ENCODE peak calls at places on chromosomes 4 and X, in eight cellular contexts. X is ovary; V is heart right ventricle; F is CD8-positive, alpha-beta T cell; W is K562; K is psoas muscle; C is endothelial cell of umbilical vein; Y is hepatocyte. G is an unnamed sample.

GRCh38 chr4:20773144-20773997 is 73.1 kb downstream of the PACRGL start:
- DNase-seq in F (no peak), Y (peak; percentile 87), W (peak; percentile 49), C (peak; percentile 81), X (no peak), K (peak; percentile 12), V (no peak), G (peak; percentile 1)

GRCh38 chr4:36551697-36552214 is 270.3 kb downstream of the DTHD1 start:
- DNase-seq in W (no peak), C (no peak), V (no peak), K (no peak), X (no peak), F (no peak), Y (no peak), G (peak; percentile 67)

GRCh38 chr4:186570193-186570996 is 15.0 kb upstream of the MTNR1A start:
- DNase-seq in Y (peak; percentile 14), V (no peak), K (no peak), C (no peak), W (no peak), X (no peak), F (no peak), G (no peak)

GRCh38 chr4:152981278-152981677 is 45.2 kb downstream of the FHDC1 start:
- DNase-seq in X (no peak), K (no peak), V (no peak), F (no peak), Y (no peak), C (no peak), W (no peak), G (no peak)

GRCh38 chr4:87805971-87806370 is 6.6 kb downstream of the IBSP start:
- DNase-seq in X (no peak), F (no peak), C (no peak), V (no peak), Y (no peak), W (no peak), K (no peak), G (no peak)

GRCh38 chr4:42609051-42609450 is 47.9 kb downstream of the ATP8A1 start:
- DNase-seq in C (no peak), W (no peak), Y (no peak), X (no peak), K (no peak), F (no peak), V (no peak), G (no peak)

GRCh38 chr4:6739920-6740319 is 23.9 kb downstream of the BLOC1S4 start:
- DNase-seq in C (no peak), F (no peak), V (no peak), W (no peak), K (no peak), X (no peak), Y (no peak), G (no peak)

GRCh38 chr4:1212546-1213335 is 36.2 kb downstream of the CTBP1 start:
- DNase-seq in F (peak; percentile 12), V (peak; percentile 10), X (peak; percentile 38), W (no peak), Y (no peak), C (no peak), K (peak; percentile 9), G (no peak)

GRCh38 chrX:138034136-138034535 is 468.2 kb downstream of the ZIC3 start:
- DNase-seq in F (no peak), K (no peak), V (no peak), C (no peak), W (no peak), Y (no peak), X (no peak), G (no peak)

GRCh38 chr4:123924536-123924935 is 527.9 kb downstream of the SPRY1 start:
- DNase-seq in X (no peak), V (no peak), Y (no peak), C (peak; percentile 44), W (no peak), F (no peak), K (no peak), G (no peak)

GRCh38 chr4:123922847-123923246 is 526.3 kb downstream of the SPRY1 start:
- DNase-seq in F (no peak), V (no peak), C (peak; percentile 91), W (no peak), X (no peak), Y (no peak), K (no peak), G (no peak)

GRCh38 chr4:123921339-123921738 is 524.7 kb downstream of the SPRY1 start:
- DNase-seq in Y (no peak), W (no peak), C (no peak), F (no peak), X (no peak), K (no peak), V (no peak), G (no peak)

DNA sequence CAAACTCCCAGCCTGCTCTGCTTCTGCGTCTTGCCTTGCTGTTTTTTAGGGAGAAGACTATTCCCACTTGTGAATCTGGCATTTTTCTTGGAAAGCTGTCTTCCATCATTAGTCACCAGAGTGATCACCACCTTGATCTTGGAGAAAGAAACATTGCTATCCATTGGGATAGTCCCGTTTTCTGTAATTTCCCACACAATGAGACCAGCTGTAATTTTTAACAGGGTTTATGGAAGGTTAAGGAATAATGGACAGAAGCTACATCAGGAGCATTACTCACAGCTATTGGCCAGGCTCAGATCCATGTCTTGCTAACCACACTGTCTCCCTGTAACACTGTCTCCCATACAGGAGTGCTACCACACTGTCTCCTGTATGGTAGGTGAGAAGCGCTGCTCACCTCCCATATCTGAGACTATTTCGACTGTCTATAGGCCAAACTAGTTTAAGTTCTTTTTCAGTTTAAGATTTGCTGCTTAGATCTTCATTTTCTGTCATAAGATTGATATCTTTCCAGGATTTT is 523.0 kb downstream of the SPRY1 start:
- DNase-seq in V (no peak), K (no peak), C (no peak), X (no peak), F (no peak), Y (no peak), W (no peak), G (no peak)
- TF ChIP-seq CTCF in V (no peak), K (no peak), C (no peak), X (no peak), F (no peak), Y (no peak), W (no peak), G (no peak)

GRCh38 chr4:85603437-85604336 is 128.7 kb downstream of the ARHGAP24 start:
- DNase-seq in C (peak; percentile 57), Y (no peak), F (no peak), V (no peak), K (no peak), W (no peak), X (no peak), G (peak; percentile 22)

GRCh38 chr4:85607624-85608023 is 132.7 kb downstream of the ARHGAP24 start:
- DNase-seq in V (no peak), W (no peak), C (no peak), K (no peak), X (no peak), Y (no peak), F (no peak), G (peak; percentile 34)

GRCh38 chr4:85611661-85612060 is 136.7 kb downstream of the ARHGAP24 start:
- DNase-seq in C (no peak), F (no peak), W (no peak), Y (no peak), K (no peak), V (no peak), X (no peak), G (no peak)

GRCh38 chr4:85610450-85610849 is 135.5 kb downstream of the ARHGAP24 start:
- DNase-seq in C (no peak), K (no peak), W (no peak), F (no peak), Y (no peak), X (no peak), V (no peak), G (peak; percentile 80)

DNA sequence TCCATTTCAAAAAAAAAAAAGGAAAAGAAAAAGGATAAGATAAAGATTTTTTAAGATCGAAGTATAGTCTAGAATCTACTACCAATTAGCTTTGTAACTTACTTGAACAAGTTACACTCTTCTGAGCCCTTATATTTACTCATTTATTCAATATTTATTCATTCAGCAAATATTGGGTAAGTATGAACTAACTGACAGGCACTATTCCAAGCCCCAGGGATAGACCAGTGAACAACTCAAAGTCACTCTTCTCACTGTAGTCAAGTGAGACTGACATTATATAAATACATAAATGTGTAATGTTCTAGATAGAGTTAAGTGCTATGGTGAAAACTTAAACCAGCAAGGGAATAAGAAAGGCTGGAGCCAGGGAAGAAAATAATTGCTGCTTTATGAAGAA is 131.6 kb downstream of the ARHGAP24 start:
- DNase-seq in V (no peak), X (no peak), F (no peak), W (no peak), Y (no peak), K (no peak), C (no peak), G (no peak)
- H3K27me3 ChIP-seq in V (no peaks in the 10 kb centered on the region), X (no peaks in the 10 kb centered on the region), F (no peaks in the 10 kb centered on the region), W (no peaks in the 10 kb centered on the region), Y (no peaks in the 10 kb centered on the region), K (no peaks in the 10 kb centered on the region), C (no peaks in the 10 kb centered on the region), G (no peaks in the 10 kb centered on the region)

DNA sequence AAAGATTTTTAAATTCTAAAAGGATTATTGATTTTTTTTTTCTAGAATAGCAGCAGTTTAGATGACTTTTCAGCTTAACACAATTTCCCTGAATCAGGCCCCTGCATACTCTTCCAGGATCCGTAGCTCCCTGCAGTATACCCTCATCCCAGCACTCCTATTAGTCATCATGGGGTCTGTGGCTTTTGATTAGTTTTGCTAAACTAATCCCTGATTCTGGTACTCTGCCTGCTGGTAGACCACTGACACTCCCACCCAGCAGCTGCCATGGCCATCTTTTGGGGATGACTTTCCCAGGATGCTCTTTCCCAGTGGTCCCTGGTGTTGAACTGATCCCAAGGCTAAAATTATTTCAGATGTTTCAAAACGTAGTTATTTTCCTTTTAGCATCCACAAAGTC is 802.0 kb downstream of the RAPGEF2 start:
- DNase-seq in W (no peak), V (no peak), C (no peak), Y (no peak), K (no peak), F (no peak), X (no peak), G (no peak)
- TF ChIP-seq CTCF in W (no peak), V (no peak), C (no peak), Y (no peak), K (no peak), F (no peak), X (no peak), G (no peak)

GRCh38 chrX:151765026-151765425 is 30.5 kb downstream of the CNGA2 start:
- DNase-seq in K (no peak), Y (no peak), C (no peak), V (no peak), F (no peak), X (no peak), W (no peak), G (no peak)

GRCh38 chrX:151759041-151759440 is 24.5 kb downstream of the CNGA2 start:
- DNase-seq in K (no peak), F (no peak), X (no peak), W (no peak), Y (no peak), C (no peak), V (no peak), G (no peak)

GRCh38 chrX:151762802-151763201 is 28.3 kb downstream of the CNGA2 start:
- DNase-seq in V (no peak), W (no peak), C (no peak), F (no peak), K (no peak), X (no peak), Y (no peak), G (no peak)

DNA sequence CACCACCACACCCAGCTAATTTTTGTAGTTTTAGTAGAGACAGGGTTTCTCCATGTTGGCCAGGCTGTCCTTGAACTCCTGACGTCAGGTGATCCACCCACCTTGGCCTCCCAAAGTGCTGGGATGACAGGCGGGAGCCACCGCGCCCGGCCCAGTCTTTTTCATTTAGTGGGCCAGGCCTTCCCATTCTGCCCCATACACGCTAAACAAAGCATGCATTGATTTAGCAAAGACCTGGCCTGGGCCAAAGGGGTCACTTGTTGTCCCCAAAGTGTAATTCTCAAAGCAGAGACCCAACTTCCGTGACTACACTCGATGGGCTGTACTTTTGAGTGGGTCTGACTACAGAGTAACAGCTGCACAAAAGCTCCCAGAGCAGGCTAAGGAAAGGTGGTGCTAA is 29.2 kb downstream of the CNGA2 start:
- DNase-seq in X (no peak), W (no peak), C (no peak), Y (no peak), K (no peak), F (no peak), V (no peak), G (no peak)
- H3K27me3 ChIP-seq in X (no peaks in the 10 kb centered on the region), W (no peaks in the 10 kb centered on the region), C (no peaks in the 10 kb centered on the region), Y (no peaks in the 10 kb centered on the region), K (no peaks in the 10 kb centered on the region), F (no peaks in the 10 kb centered on the region), V (peaks cover 6% of the 10 kb centered on the region), G (no peaks in the 10 kb centered on the region)